ENCODE peak calls at places on chromosomes 5 and 9, in four cellular contexts. One of them, this sample, is unnamed.

GRCh38 chr5:53095931-53096525 is 13.5 kb downstream of the MOCS2 start:
- DNase-seq in K562: peak
- DNase-seq in HL-60: peak
- DNase-seq in GM12878: peak
- DNase-seq in this sample: no peak

GRCh38 chr9:135303280-135303647 is 176.3 kb upstream of the PPP1R26 start:
- DNase-seq in K562: no peak
- DNase-seq in HL-60: no peak
- DNase-seq in GM12878: no peak
- DNase-seq in this sample: no peak

GRCh38 chr9:135802876-135803419 is 101.0 kb downstream of the KCNT1 start:
- DNase-seq in K562: peak
- DNase-seq in HL-60: no peak
- DNase-seq in GM12878: no peak
- DNase-seq in this sample: no peak

GRCh38 chr5:2140501-2140900 is 257.8 kb upstream of the IRX4 start:
- DNase-seq in K562: no peak
- DNase-seq in HL-60: no peak
- DNase-seq in GM12878: no peak
- DNase-seq in this sample: no peak

GRCh38 chr5:152404494-152404893 is 585 bp downstream of the NMUR2 start:
- DNase-seq in K562: no peak
- DNase-seq in HL-60: no peak
- DNase-seq in GM12878: no peak
- DNase-seq in this sample: no peak

GRCh38 chr5:116572375-116573278 is 2.0 kb downstream of the SEMA6A start:
- DNase-seq in K562: no peak
- DNase-seq in HL-60: no peak
- DNase-seq in GM12878: no peak
- DNase-seq in this sample: peak

GRCh38 chr5:14400611-14401010 is 181.0 kb upstream of the OTULINL start:
- DNase-seq in K562: no peak
- DNase-seq in HL-60: no peak
- DNase-seq in GM12878: no peak
- DNase-seq in this sample: no peak

GRCh38 chr9:136051568-136052432 is 43.3 kb downstream of the NACC2 start:
- DNase-seq in K562: no peak
- DNase-seq in HL-60: peak
- DNase-seq in GM12878: no peak
- DNase-seq in this sample: peak

GRCh38 chr5:169904059-169904458 is 76.2 kb downstream of the INSYN2B start:
- DNase-seq in K562: no peak
- DNase-seq in HL-60: no peak
- DNase-seq in GM12878: peak
- DNase-seq in this sample: no peak

GRCh38 chr5:125310749-125311148 is 564.3 kb upstream of the ZNF608 start:
- DNase-seq in K562: no peak
- DNase-seq in HL-60: no peak
- DNase-seq in GM12878: no peak
- DNase-seq in this sample: no peak

GRCh38 chr5:132754947-132755346 is 7.7 kb downstream of the CCNI2 start:
- DNase-seq in K562: no peak
- DNase-seq in HL-60: no peak
- DNase-seq in GM12878: no peak
- DNase-seq in this sample: no peak

GRCh38 chr5:93433422-93433821 is 147.6 kb downstream of the NR2F1-AS1 start:
- DNase-seq in K562: no peak
- DNase-seq in HL-60: no peak
- DNase-seq in GM12878: no peak
- DNase-seq in this sample: no peak

GRCh38 chr5:38469707-38470267 is 86.7 kb downstream of the LIFR start:
- DNase-seq in K562: no peak
- DNase-seq in HL-60: no peak
- DNase-seq in GM12878: no peak
- DNase-seq in this sample: no peak

GRCh38 chr5:130978475-130978874 is 186.6 kb downstream of the HINT1 start:
- DNase-seq in K562: no peak
- DNase-seq in HL-60: no peak
- DNase-seq in GM12878: no peak
- DNase-seq in this sample: no peak

GRCh38 chr9:122127396-122127798 is 32.2 kb downstream of the NDUFA8 start:
- DNase-seq in K562: no peak
- DNase-seq in HL-60: peak
- DNase-seq in GM12878: no peak
- DNase-seq in this sample: no peak

GRCh38 chr5:172886974-172887491 is 53.0 kb downstream of the ERGIC1 start:
- DNase-seq in K562: no peak
- DNase-seq in HL-60: peak
- DNase-seq in GM12878: no peak
- DNase-seq in this sample: no peak

GRCh38 chr5:63686938-63687337 is 275.3 kb downstream of the HTR1A start:
- DNase-seq in K562: no peak
- DNase-seq in HL-60: no peak
- DNase-seq in GM12878: no peak
- DNase-seq in this sample: no peak

GRCh38 chr5:148734518-148734917 is 80.2 kb upstream of the HTR4 start:
- DNase-seq in K562: no peak
- DNase-seq in HL-60: no peak
- DNase-seq in GM12878: no peak
- DNase-seq in this sample: no peak

DNA sequence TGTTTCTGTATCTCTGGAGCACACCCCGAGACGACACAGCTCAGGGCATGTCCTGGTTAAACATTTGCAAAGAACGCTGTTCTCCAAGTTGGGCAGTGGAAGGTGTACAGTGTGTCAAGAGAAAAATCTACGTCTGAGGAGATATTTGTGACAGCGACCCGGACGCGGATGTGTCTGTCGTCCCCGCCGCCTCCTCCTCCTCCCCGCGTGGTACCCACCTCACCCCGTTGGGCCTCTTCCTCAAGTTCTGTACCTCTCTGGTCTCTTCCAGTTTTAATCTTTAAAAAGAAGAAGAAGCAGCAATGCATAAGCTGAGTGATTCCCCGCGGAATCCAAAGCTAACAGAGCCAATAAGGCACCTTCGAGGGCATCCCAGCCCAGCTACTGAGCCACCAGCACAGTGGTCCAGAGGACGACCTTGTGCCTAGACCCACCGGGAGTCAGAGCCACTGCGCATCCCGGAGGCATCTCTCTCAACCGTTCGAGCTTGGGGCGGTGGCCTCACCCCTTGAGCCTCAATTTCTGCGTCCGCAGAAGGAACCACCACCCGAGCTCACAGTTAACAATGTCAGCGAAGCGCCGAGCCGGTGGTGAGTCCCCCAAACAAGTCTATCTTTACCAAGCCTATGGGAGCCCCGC is 467 bp downstream of the C9orf78 start:
- DNase-seq in K562: no peak
- DNase-seq in HL-60: peak
- DNase-seq in GM12878: no peak
- DNase-seq in this sample: no peak
- TF ChIP-seq SPI1 in K562: no peak
- TF ChIP-seq SPI1 in HL-60: no peak
- TF ChIP-seq SPI1 in GM12878: no peak
- TF ChIP-seq SPI1 in this sample: no peak

GRCh38 chr5:138639326-138639725 is 64.1 kb upstream of the HSPA9 start:
- DNase-seq in K562: no peak
- DNase-seq in HL-60: no peak
- DNase-seq in GM12878: no peak
- DNase-seq in this sample: no peak

GRCh38 chr5:138640138-138640537 is 64.9 kb upstream of the HSPA9 start:
- DNase-seq in K562: no peak
- DNase-seq in HL-60: no peak
- DNase-seq in GM12878: no peak
- DNase-seq in this sample: no peak

GRCh38 chr5:138643040-138643791 is 68.0 kb upstream of the HSPA9 start:
- DNase-seq in K562: no peak
- DNase-seq in HL-60: no peak
- DNase-seq in GM12878: no peak
- DNase-seq in this sample: no peak

GRCh38 chr5:138640855-138641254 is 65.7 kb upstream of the HSPA9 start:
- DNase-seq in K562: no peak
- DNase-seq in HL-60: no peak
- DNase-seq in GM12878: no peak
- DNase-seq in this sample: no peak

DNA sequence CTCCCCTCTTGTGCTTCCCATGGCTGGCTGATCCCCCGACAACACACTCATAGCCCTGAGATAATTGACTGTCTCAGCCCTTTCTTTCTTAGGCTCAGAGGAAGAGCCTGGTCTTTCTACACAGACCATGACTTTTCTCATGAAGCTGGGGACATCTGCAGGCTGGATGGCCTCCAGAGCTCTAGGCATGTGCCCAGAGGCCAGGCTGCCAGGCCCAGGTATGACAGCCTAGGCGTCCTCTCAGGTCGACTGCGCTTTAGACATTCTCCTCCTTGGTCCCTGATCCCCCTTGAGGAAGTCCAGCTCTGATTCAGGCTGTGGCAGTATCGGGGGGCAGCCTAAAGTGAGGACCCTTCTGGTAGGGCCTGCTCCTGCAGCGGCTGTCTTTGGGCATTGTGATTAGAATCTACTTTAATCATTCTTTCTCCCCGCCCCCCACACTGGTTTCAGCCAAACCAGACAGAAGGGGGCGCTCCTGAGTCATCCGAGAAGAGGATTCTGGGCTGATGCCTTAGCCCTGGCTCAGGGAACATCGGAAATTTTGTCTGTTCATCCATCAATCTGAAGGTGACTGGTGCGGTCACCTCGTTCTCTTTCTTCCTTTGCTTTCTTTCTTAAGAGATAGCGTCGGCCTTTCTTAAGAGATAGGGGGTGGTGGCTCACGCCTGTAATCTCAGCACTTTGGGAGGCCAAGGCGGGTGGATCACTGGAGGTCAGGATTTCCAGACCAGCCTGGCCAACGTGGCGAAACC is 66.5 kb upstream of the HSPA9 start:
- DNase-seq in K562: peak
- DNase-seq in HL-60: peak
- DNase-seq in GM12878: no peak
- DNase-seq in this sample: no peak
- TF ChIP-seq SPI1 in K562: no peak
- TF ChIP-seq SPI1 in HL-60: no peak
- TF ChIP-seq SPI1 in GM12878: no peak
- TF ChIP-seq SPI1 in this sample: no peak

DNA sequence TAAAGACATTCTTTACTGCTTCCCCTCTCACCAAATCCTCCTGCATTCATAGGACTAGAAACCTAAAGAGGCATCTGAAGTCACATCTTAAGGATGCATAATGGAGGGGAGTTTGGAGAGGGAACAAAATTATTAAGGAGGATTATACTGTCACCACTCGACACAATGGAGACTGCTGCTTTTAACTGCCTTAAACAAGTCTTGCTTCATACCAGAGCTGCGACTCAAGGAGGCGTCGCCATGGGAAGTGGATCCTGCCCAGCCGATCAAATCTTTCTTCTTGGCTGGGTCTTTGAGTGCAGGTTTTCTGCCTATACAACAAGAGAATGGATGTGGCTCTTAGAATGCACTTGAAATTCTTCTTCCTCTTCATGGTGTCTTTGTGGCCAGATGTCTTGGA is 66.7 kb upstream of the FOXE1 start:
- DNase-seq in K562: no peak
- DNase-seq in HL-60: no peak
- DNase-seq in GM12878: no peak
- DNase-seq in this sample: no peak
- TF ChIP-seq SPI1 in K562: no peak
- TF ChIP-seq SPI1 in HL-60: no peak
- TF ChIP-seq SPI1 in GM12878: no peak
- TF ChIP-seq SPI1 in this sample: no peak

DNA sequence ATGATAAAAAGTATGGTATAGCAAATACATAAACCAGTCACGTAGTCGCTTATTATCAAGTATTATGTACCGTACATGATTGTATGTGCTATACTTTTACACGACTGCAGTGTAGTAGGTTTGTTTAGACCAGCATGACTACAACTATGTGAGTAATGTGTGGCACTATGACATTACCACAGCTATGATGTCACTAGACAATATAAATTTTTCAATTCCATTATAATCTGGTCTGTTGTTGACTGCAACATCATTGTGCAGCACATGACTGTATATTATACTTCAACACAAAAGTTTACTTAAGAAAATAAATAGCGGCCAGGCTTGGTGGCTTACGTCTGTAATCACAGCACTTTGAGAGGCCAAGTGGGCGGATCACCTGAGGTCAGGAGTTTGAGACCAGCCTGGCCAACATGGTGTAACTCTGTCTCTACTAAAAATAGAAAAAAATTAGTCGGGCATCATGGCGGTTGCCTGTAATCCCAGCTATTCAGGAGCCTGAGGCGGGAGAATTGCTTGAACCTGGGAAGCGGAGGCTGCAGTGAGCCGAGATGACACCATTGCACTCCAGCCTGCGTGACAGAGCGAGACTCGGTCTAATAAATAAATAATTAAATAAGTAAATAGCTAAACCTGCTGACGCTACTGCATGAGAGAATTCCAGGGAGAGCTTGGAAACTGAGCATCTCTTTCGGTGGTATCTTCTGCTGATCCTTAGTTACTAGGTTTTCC is 24.6 kb upstream of the JADE2 start:
- DNase-seq in K562: no peak
- DNase-seq in HL-60: no peak
- DNase-seq in GM12878: no peak
- DNase-seq in this sample: no peak
- TF ChIP-seq SPI1 in K562: no peak
- TF ChIP-seq SPI1 in HL-60: no peak
- TF ChIP-seq SPI1 in GM12878: no peak
- TF ChIP-seq SPI1 in this sample: no peak

GRCh38 chr5:122311400-122311887 is 593 bp upstream of the SNCAIP start:
- DNase-seq in K562: no peak
- DNase-seq in HL-60: no peak
- DNase-seq in GM12878: no peak
- DNase-seq in this sample: no peak

GRCh38 chr5:122311888-122312669 is at the start of gene SNCAIP:
- DNase-seq in K562: peak
- DNase-seq in HL-60: no peak
- DNase-seq in GM12878: no peak
- DNase-seq in this sample: peak

GRCh38 chr5:122313941-122314340 is 1.9 kb downstream of the SNCAIP start:
- DNase-seq in K562: no peak
- DNase-seq in HL-60: no peak
- DNase-seq in GM12878: no peak
- DNase-seq in this sample: no peak

GRCh38 chr5:122312670-122312988 is 592 bp downstream of the SNCAIP start:
- DNase-seq in K562: no peak
- DNase-seq in HL-60: no peak
- DNase-seq in GM12878: no peak
- DNase-seq in this sample: no peak

DNA sequence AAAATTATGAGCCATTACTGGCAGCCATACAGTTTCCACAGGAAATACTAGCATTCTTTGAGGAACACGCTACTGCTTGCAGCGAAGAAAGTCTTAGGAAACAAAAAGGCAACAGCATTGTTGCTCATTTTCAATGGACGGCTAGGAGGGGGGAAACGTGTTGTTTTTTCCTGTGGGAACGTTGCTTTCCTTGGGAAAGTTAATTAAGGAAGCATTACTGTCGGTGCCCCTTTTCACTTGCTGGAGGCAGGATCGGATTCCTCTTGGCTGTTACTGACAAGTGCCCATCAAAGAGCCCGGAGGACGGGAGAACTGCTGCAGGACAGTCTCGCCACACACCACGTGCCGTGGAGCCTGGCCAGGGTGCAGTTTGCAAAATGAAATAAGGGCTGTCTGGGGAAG is 965 bp downstream of the SNCAIP start:
- DNase-seq in K562: no peak
- DNase-seq in HL-60: no peak
- DNase-seq in GM12878: no peak
- DNase-seq in this sample: no peak
- TF ChIP-seq SPI1 in K562: no peak
- TF ChIP-seq SPI1 in HL-60: no peak
- TF ChIP-seq SPI1 in GM12878: no peak
- TF ChIP-seq SPI1 in this sample: no peak